ENCODE peak calls at places on chromosome 13, in seven cellular contexts. J is NB4; D is HT1080; F is NCI-H510A; Q is naive thymus-derived CD4-positive, alpha-beta T cell; E is AG04450; V is stimulated activated CD4-positive, alpha-beta T cell treated with anti-CD3 and anti-CD28 coated beads, Interleukin-15, amount 100 ng/mL, for 1 hour. S is an unnamed sample.

GRCh38 chr13:107202371-107203023 is 634.6 kb upstream of the ARGLU1 start:
- DNase-seq in J (no peak), D (peak), F (no peak), Q (no peak), E (no peak), V (no peak), S (no peak)

GRCh38 chr13:51663980-51664957 is 80.0 kb downstream of the WDFY2 start:
- DNase-seq in J (no peak), D (no peak), F (no peak), Q (no peak), E (no peak), V (no peak), S (no peak)

GRCh38 chr13:113075711-113076110 is 29.9 kb upstream of the F7 start:
- DNase-seq in J (no peak), D (no peak), F (no peak), Q (no peak), E (no peak), V (no peak), S (no peak)

GRCh38 chr13:99093997-99094396 is 106.7 kb upstream of the UBAC2 start:
- DNase-seq in J (no peak), D (no peak), F (no peak), Q (no peak), E (no peak), V (no peak), S (no peak)

GRCh38 chr13:92175330-92175729 is 776.9 kb downstream of the GPC5 start:
- DNase-seq in J (peak), D (peak), F (peak), Q (no peak), E (peak), V (no peak), S (no peak)

GRCh38 chr13:94192576-94192975 is 286.9 kb downstream of the DCT start:
- DNase-seq in J (peak), D (peak), F (no peak), Q (no peak), E (no peak), V (no peak), S (no peak)

GRCh38 chr13:57932071-57932470 is 300.5 kb downstream of the PCDH17 start:
- DNase-seq in J (no peak), D (no peak), F (no peak), Q (no peak), E (no peak), V (no peak), S (no peak)

GRCh38 chr13:73365240-73365639 is 306.4 kb downstream of the KLF5 start:
- DNase-seq in J (no peak), D (no peak), F (peak), Q (no peak), E (no peak), V (no peak), S (peak)

GRCh38 chr13:89497658-89498057 is 1826.5 kb downstream of the SLITRK5 start:
- DNase-seq in J (no peak), D (no peak), F (no peak), Q (no peak), E (no peak), V (no peak), S (no peak)

GRCh38 chr13:26965976-26966375 is 205.4 kb upstream of the GPR12 start:
- DNase-seq in J (no peak), D (no peak), F (no peak), Q (no peak), E (peak), V (no peak), S (no peak)

GRCh38 chr13:31090921-31091624 is 70.6 kb downstream of the HSPH1 start:
- DNase-seq in J (no peak), D (no peak), F (peak), Q (no peak), E (no peak), V (no peak), S (no peak)

GRCh38 chr13:76991432-76991795 is 467 bp upstream of the CLN5 start:
- DNase-seq in J (peak), D (peak), F (no peak), Q (peak), E (no peak), V (peak), S (no peak)

GRCh38 chr13:46179576-46180368 is 2.2 kb downstream of the LCP1 start:
- DNase-seq in J (peak), D (no peak), F (no peak), Q (peak), E (no peak), V (peak), S (no peak)

GRCh38 chr13:97749174-97749573 is 204.3 kb upstream of the IPO5 start:
- DNase-seq in J (peak), D (peak), F (no peak), Q (no peak), E (no peak), V (no peak), S (no peak)

GRCh38 chr13:99214232-99214631 is 13.6 kb downstream of the UBAC2 start:
- DNase-seq in J (no peak), D (no peak), F (no peak), Q (peak), E (no peak), V (no peak), S (no peak)

GRCh38 chr13:108495686-108496363 is 133.6 kb upstream of the MYO16 start:
- DNase-seq in J (no peak), D (no peak), F (no peak), Q (no peak), E (no peak), V (no peak), S (no peak)

GRCh38 chr13:112154301-112155060 is 87.5 kb downstream of the SOX1 start:
- DNase-seq in J (no peak), D (no peak), F (no peak), Q (no peak), E (no peak), V (no peak), S (no peak)

GRCh38 chr13:99895999-99896695 is 75.4 kb downstream of the ZIC5 start:
- DNase-seq in J (no peak), D (no peak), F (no peak), Q (no peak), E (no peak), V (no peak), S (no peak)

GRCh38 chr13:110015253-110015652 is 228.9 kb upstream of the IRS2 start:
- DNase-seq in J (no peak), D (peak), F (peak), Q (no peak), E (no peak), V (no peak), S (no peak)

GRCh38 chr13:109989155-109989554 is 202.8 kb upstream of the IRS2 start:
- DNase-seq in J (no peak), D (peak), F (no peak), Q (no peak), E (no peak), V (no peak), S (no peak)

GRCh38 chr13:69946443-69946955 is 161.1 kb upstream of the ATXN8OS start:
- DNase-seq in J (no peak), D (no peak), F (no peak), Q (no peak), E (no peak), V (no peak), S (no peak)

GRCh38 chr13:85386424-85386823 is 412.8 kb downstream of the SLITRK6 start:
- DNase-seq in J (no peak), D (no peak), F (peak), Q (no peak), E (no peak), V (no peak), S (no peak)

GRCh38 chr13:64446372-64446771 is 2783.8 kb downstream of the PCDH9 start:
- DNase-seq in J (peak), D (no peak), F (no peak), Q (no peak), E (no peak), V (no peak), S (no peak)

GRCh38 chr13:20342326-20342725 is 110.2 kb upstream of the GJB6 start:
- DNase-seq in J (no peak), D (no peak), F (no peak), Q (no peak), E (no peak), V (no peak), S (no peak)

GRCh38 chr13:98144501-98145350 is 1.8 kb downstream of the FARP1 start:
- DNase-seq in J (no peak), D (peak), F (peak), Q (no peak), E (peak), V (no peak), S (peak)

GRCh38 chr13:113653264-113654174 is 4.5 kb downstream of the ATP4B start:
- DNase-seq in J (no peak), D (peak), F (no peak), Q (no peak), E (no peak), V (no peak), S (no peak)

GRCh38 chr13:24777171-24777570 is 13.2 kb downstream of the RNF17 start:
- DNase-seq in J (no peak), D (no peak), F (no peak), Q (no peak), E (no peak), V (no peak), S (no peak)

GRCh38 chr13:36758345-36758744 is 60.7 kb upstream of the RFXAP start:
- DNase-seq in J (no peak), D (no peak), F (no peak), Q (no peak), E (no peak), V (no peak), S (no peak)

GRCh38 chr13:94303644-94304174 is 175.8 kb downstream of the DCT start:
- DNase-seq in J (no peak), D (no peak), F (no peak), Q (no peak), E (no peak), V (no peak), S (no peak)

GRCh38 chr13:83183439-83184149 is 698.7 kb downstream of the SLITRK1 start:
- DNase-seq in J (no peak), D (no peak), F (no peak), Q (no peak), E (no peak), V (no peak), S (no peak)

GRCh38 chr13:44667950-44668349 is 91.8 kb upstream of the TSC22D1 start:
- DNase-seq in J (no peak), D (no peak), F (no peak), Q (no peak), E (no peak), V (no peak), S (no peak)

GRCh38 chr13:111216166-111216960 is 101.3 kb downstream of the ARHGEF7 start:
- DNase-seq in J (peak), D (peak), F (no peak), Q (no peak), E (no peak), V (peak), S (no peak)

GRCh38 chr13:60707878-60708277 is 310.9 kb downstream of the TDRD3 start:
- DNase-seq in J (no peak), D (no peak), F (no peak), Q (no peak), E (no peak), V (no peak), S (no peak)

S was measured in NCI-H187.